ENCODE peak calls at places on chromosomes 4 and X, in four cellular contexts. A is K562, G is GM12878, P is HepG2. K is an unnamed sample.

GRCh38 chrX:150361777-150362351 is 1.3 kb upstream of the MAMLD1 start:
- DNase-seq in A (no peak), G (no peak), P (no peak), K (peak; percentile 28)

GRCh38 chr4:167177925-167178324 is 56.4 kb downstream of the SPOCK3 start:
- DNase-seq in A (no peak), G (peak; percentile 8), P (no peak), K (no peak)

GRCh38 chr4:151676301-151676700 is 84.5 kb downstream of the GATB start:
- DNase-seq in A (no peak), G (no peak), P (no peak), K (peak; percentile 16)

GRCh38 chr4:1727117-1728031 is 6.1 kb downstream of the TACC3 start:
- DNase-seq in A (no peak), G (no peak), P (no peak), K (peak; percentile 56)

GRCh38 chrX:43165343-43165920 is 387.5 kb upstream of the PPP1R2C start:
- DNase-seq in A (no peak), G (no peak), P (no peak), K (no peak)

GRCh38 chrX:72245461-72246089 is 6.7 kb upstream of the ERCC6L start:
- DNase-seq in A (peak; percentile 71), G (no peak), P (peak; percentile 37), K (peak; percentile 60)

GRCh38 chr4:89707467-89707866 is 129.5 kb downstream of the SNCA start:
- DNase-seq in A (no peak), G (no peak), P (no peak), K (no peak)

GRCh38 chr4:168859100-168859499 is 151.0 kb downstream of the CBR4 start:
- DNase-seq in A (no peak), G (no peak), P (no peak), K (no peak)

GRCh38 chr4:7890635-7891393 is 48.8 kb downstream of the AFAP1 start:
- DNase-seq in A (no peak), G (no peak), P (peak; percentile 56), K (peak; percentile 57)

GRCh38 chr4:178086324-178086723 is 644.1 kb upstream of the AGA start:
- DNase-seq in A (no peak), G (no peak), P (peak; percentile 0), K (peak; percentile 16)

GRCh38 chr4:94262163-94263016 is 54.7 kb downstream of the SMARCAD1 start:
- DNase-seq in A (no peak), G (no peak), P (no peak), K (no peak)

GRCh38 chr4:8393593-8394038 is 46.9 kb downstream of the ACOX3 start:
- DNase-seq in A (no peak), G (no peak), P (no peak), K (peak; percentile 56)

GRCh38 chr4:111991163-111991562 is 154.1 kb upstream of the FAM241A start:
- DNase-seq in A (no peak), G (peak; percentile 61), P (no peak), K (no peak)

GRCh38 chr4:38311495-38311894 is 351.3 kb downstream of the PTTG2 start:
- DNase-seq in A (no peak), G (no peak), P (no peak), K (no peak)

GRCh38 chr4:38309471-38309870 is 349.3 kb downstream of the PTTG2 start:
- DNase-seq in A (no peak), G (no peak), P (no peak), K (no peak)

GRCh38 chr4:38308728-38309315 is 348.6 kb downstream of the PTTG2 start:
- DNase-seq in A (no peak), G (no peak), P (no peak), K (no peak)

GRCh38 chr4:38313175-38313574 is 350.8 kb upstream of the KLF3 start:
- DNase-seq in A (no peak), G (no peak), P (no peak), K (no peak)

GRCh38 chr4:38310446-38311043 is 350.3 kb downstream of the PTTG2 start:
- DNase-seq in A (no peak), G (peak; percentile 97), P (no peak), K (no peak)
- TF ChIP-seq ESRRA in A (no peak), G (no peak), P (no peak), K (no peak)

DNA sequence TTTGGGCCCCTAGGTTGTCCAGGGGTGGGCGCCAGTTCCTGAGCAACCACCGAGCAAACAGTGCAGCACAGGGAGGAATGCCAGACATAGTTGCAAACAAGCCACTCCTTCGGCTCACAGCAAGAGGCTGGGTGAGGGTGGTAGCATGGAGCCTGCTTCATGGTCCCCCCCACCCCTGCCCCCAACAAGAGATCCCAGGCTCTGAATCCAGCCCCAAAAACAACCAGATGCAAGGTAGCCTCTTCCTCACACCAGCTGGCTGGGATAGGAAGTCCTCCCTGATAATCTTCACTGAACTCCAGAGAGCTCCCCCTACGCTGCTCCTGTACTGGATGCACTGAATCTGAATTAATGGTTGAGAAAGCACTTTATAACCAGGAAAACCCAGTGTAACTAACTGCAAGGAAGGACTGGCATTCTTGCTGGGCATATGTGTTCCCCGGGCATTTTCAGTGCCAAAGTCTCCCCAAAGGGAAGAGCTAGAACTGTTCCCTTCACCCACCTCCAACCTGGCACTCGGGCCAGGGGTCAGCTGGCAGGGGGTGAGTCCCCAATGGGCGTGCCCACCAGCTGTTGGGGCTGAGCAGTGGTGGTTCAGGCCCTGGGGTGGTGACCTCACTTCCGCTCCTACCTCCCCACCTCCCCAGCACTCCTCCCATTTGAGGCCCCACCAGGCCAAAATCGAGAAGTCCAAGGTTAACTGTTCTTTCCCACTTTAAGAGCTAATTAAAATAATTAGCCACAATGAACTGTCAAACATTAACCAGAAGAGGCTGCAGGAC is 1.5 kb downstream of the ELF4 start:
- DNase-seq in A (peak; percentile 61), G (no peak), P (peak; percentile 17), K (peak; percentile 76)
- TF ChIP-seq MYC in A (no peak), G (no peak), P (no peak), K (no peak)

GRCh38 chr4:83358410-83358809 is 23.8 kb upstream of the HPSE start:
- DNase-seq in A (no peak), G (no peak), P (peak; percentile 34), K (peak; percentile 15)

GRCh38 chr4:83353516-83353915 is 18.9 kb upstream of the HPSE start:
- DNase-seq in A (no peak), G (no peak), P (no peak), K (no peak)

GRCh38 chr4:83361416-83362196 is 27.0 kb upstream of the HPSE start:
- DNase-seq in A (no peak), G (no peak), P (peak; percentile 96), K (no peak)

GRCh38 chr4:83360018-83360417 is 25.4 kb upstream of the HPSE start:
- DNase-seq in A (no peak), G (no peak), P (no peak), K (no peak)

DNA sequence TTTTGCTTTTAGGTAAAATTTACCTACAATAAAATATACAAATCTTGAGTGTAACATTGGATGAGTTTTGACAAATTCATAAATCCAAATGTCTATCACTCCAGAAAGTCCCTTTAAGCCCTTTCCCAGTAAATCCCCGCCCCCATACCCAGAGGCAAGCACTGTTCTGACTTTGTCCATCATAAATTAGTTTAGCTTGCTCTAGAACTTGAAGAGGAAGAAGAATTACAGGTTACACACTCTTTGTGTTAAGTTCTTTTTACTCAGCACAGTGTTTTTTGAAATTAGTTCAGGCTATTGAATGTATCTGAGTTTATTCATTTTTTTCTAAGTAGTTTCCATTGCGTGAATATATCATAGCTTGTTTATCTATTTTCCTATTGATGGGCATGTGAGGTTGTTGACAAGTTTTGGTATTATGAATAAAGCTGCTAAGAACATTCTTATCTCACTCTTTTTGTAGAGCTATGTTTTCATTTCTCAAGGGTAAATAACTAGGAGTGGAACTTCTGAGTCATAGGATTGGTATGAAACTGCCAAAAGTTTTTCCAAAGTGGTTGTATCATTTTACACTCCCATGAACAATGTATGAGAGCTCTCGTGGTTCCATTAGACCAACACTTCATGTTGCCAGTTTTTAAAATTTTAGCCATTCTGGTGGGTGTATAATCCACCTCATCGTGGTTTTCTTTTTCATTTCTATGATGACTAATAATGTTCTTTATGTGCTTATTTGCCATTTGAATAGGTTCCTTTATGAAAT is 22.4 kb upstream of the HPSE start:
- DNase-seq in A (no peak), G (no peak), P (peak; percentile 76), K (no peak)
- TF ChIP-seq ESRRA in A (no peak), G (no peak), P (no peak), K (no peak)

DNA sequence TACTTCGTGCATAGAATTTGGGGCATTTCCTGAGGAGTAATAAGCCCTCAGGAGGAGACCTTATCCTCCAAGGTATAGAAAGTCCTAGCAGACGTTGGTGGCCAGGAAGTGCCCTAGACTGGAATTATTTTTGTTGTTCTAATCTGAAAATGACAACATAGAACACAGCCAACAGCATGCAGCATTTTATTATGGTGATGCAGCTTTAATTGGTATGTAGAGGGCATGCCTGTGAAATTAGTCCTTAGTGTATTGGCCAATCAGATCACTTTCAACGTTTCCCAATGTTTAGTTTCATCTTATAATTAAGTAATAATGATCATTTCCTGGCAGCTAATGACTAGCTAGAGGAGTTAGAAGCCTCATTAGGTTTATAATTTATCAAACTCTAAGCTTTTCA is 199.2 kb downstream of the SHROOM3 start:
- DNase-seq in A (no peak), G (no peak), P (no peak), K (no peak)
- TF ChIP-seq MYC in A (no peak), G (no peak), P (no peak), K (no peak)

DNA sequence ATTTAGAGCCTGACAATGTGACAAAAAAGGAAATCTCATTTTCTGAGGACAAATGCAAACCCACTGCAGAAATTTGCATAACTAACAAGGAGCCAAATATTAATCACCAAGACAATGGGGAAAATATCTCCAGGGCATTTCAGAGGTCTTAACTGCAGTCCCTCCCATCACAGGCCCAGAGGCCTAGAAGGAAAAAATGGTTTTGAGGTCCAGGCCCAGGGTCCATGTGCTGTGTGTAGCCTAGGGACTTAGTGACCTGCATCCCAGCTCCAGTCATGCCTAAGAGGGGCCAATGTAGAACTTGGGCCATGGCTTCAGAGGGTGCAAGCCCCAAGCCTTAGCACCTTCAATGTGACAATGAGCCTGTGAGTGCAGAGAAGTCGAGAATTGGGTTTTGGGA is 44.2 kb downstream of the P2RY10 start:
- DNase-seq in A (no peak), G (no peak), P (no peak), K (no peak)
- TF ChIP-seq ESRRA in A (no peak), G (no peak), P (no peak), K (no peak)

GRCh38 chrX:41561045-41561444 is 113.9 kb downstream of the NYX start:
- DNase-seq in A (peak; percentile 19), G (peak; percentile 17), P (no peak), K (peak; percentile 49)
- TF ChIP-seq MYC in A (no peak), G (no peak), P (no peak), K (no peak)

GRCh38 chrX:47361538-47362511 is 8.6 kb upstream of the ZNF157 start:
- DNase-seq in A (peak; percentile 42), G (peak; percentile 96), P (peak; percentile 67), K (peak; percentile 78)

GRCh38 chrX:47360423-47361179 is 9.8 kb upstream of the ZNF157 start:
- DNase-seq in A (no peak), G (no peak), P (no peak), K (no peak)

GRCh38 chrX:47370278-47370677 is at the start of gene ZNF157:
- DNase-seq in A (no peak), G (no peak), P (no peak), K (no peak)

GRCh38 chrX:47366051-47366722 is 4.2 kb upstream of the ZNF157 start:
- DNase-seq in A (peak; percentile 47), G (peak; percentile 37), P (no peak), K (peak; percentile 78)
- TF ChIP-seq ESRRA in A (no peak), G (no peak), P (no peak), K (no peak)

K was measured in A549.